ENCODE peak calls at places on chromosomes 2 and 18, in ten cellular contexts. F is T-helper 22 cell; B is activated T-cell treated with anti-CD3 and anti-CD28 coated beads for 1 hour; O is T-helper 2 cell; S is lower leg skin; Z is left lung; A is stimulated activated CD8-positive, alpha-beta memory T cell treated with anti-CD3 and anti-CD28 coated beads, Interleukin-15, amount 100 ng/mL, for 24 hours; Y is OCI-LY7; Q is germinal center; N is EL. W is an unnamed sample.
A peak's percentile ranks its signal among the peaks of the same experiment; 100 is the strongest.

GRCh38 chr2:26161926-26162325 is 11.0 kb upstream of the GAREM2 start:
- DNase-seq in F (no peak), B (no peak), O (no peak), S (peak; percentile 46), Z (no peak), A (no peak), Y (no peak), Q (no peak), N (no peak), W (no peak)

GRCh38 chr2:48269126-48269822 is 260.7 kb upstream of the STON1 start:
- DNase-seq in F (no peak), B (no peak), O (no peak), S (no peak), Z (no peak), A (no peak), Y (no peak), Q (no peak), N (no peak), W (no peak)

GRCh38 chr18:74116628-74117554 is 30.7 kb downstream of the FBXO15 start:
- DNase-seq in F (no peak), B (no peak), O (no peak), S (no peak), Z (no peak), A (no peak), Y (peak; percentile 41), Q (no peak), N (peak; percentile 31), W (no peak)

GRCh38 chr18:49678440-49678839 is 116.6 kb downstream of the LIPG start:
- DNase-seq in F (no peak), B (no peak), O (no peak), S (no peak), Z (no peak), A (no peak), Y (no peak), Q (no peak), N (no peak), W (no peak)

GRCh38 chr2:101745711-101746694 is 48.5 kb downstream of the MAP4K4 start:
- DNase-seq in F (no peak), B (no peak), O (no peak), S (no peak), Z (no peak), A (no peak), Y (no peak), Q (no peak), N (peak; percentile 72), W (no peak)

GRCh38 chr2:33477473-33478468 is 1.3 kb downstream of the RASGRP3 start:
- DNase-seq in F (no peak), B (no peak), O (no peak), S (no peak), Z (peak; percentile 62), A (no peak), Y (peak; percentile 42), Q (peak; percentile 76), N (no peak), W (peak; percentile 64)

GRCh38 chr2:56465491-56465890 is 281.7 kb downstream of the CCDC85A start:
- DNase-seq in F (no peak), B (no peak), O (no peak), S (no peak), Z (no peak), A (no peak), Y (no peak), Q (no peak), N (peak; percentile 44), W (no peak)

GRCh38 chr2:61416871-61417645 is 53.8 kb downstream of the USP34 start:
- DNase-seq in F (no peak), B (no peak), O (no peak), S (peak; percentile 66), Z (no peak), A (no peak), Y (no peak), Q (no peak), N (no peak), W (no peak)

GRCh38 chr2:105288133-105288532 is 41.4 kb downstream of the TGFBRAP1 start:
- DNase-seq in F (no peak), B (no peak), O (no peak), S (peak; percentile 39), Z (no peak), A (no peak), Y (no peak), Q (no peak), N (no peak), W (no peak)

GRCh38 chr18:57051586-57052044 is 95.3 kb upstream of the BOD1L2 start:
- DNase-seq in F (no peak), B (no peak), O (no peak), S (no peak), Z (no peak), A (no peak), Y (no peak), Q (no peak), N (no peak), W (peak; percentile 44)

GRCh38 chr18:60064271-60064670 is 164.5 kb downstream of the PMAIP1 start:
- DNase-seq in F (no peak), B (no peak), O (no peak), S (no peak), Z (no peak), A (no peak), Y (no peak), Q (no peak), N (peak; percentile 80), W (no peak)

GRCh38 chr2:85324639-85325465 is 2.9 kb downstream of the TGOLN2 start:
- DNase-seq in F (no peak), B (no peak), O (no peak), S (no peak), Z (no peak), A (no peak), Y (no peak), Q (no peak), N (peak; percentile 17), W (no peak)

GRCh38 chr2:105454801-105455485 is 56.1 kb upstream of the FHL2 start:
- DNase-seq in F (no peak), B (no peak), O (no peak), S (no peak), Z (no peak), A (no peak), Y (peak; percentile 31), Q (peak; percentile 25), N (peak; percentile 83), W (no peak)

GRCh38 chr2:120599064-120599463 is 136.6 kb upstream of the GLI2 start:
- DNase-seq in F (no peak), B (no peak), O (no peak), S (no peak), Z (no peak), A (no peak), Y (no peak), Q (no peak), N (no peak), W (no peak)

GRCh38 chr2:106944220-106944619 is 58.3 kb upstream of the ST6GAL2 start:
- DNase-seq in F (no peak), B (no peak), O (no peak), S (no peak), Z (no peak), A (no peak), Y (no peak), Q (no peak), N (peak; percentile 77), W (no peak)

GRCh38 chr2:201938816-201939180 is 94.9 kb upstream of the FZD7 start:
- DNase-seq in F (no peak), B (no peak), O (no peak), S (no peak), Z (no peak), A (no peak), Y (no peak), Q (no peak), N (no peak), W (no peak)

GRCh38 chr2:56444339-56444738 is 260.5 kb downstream of the CCDC85A start:
- DNase-seq in F (no peak), B (no peak), O (no peak), S (no peak), Z (peak; percentile 43), A (no peak), Y (no peak), Q (no peak), N (peak; percentile 19), W (no peak)

GRCh38 chr2:119541476-119541875 is 2.8 kb upstream of the CFAP221 start:
- DNase-seq in F (no peak), B (no peak), O (no peak), S (no peak), Z (no peak), A (no peak), Y (no peak), Q (no peak), N (no peak), W (no peak)

GRCh38 chr2:62340981-62341624 is 145.2 kb downstream of the B3GNT2 start:
- DNase-seq in F (no peak), B (no peak), O (no peak), S (no peak), Z (no peak), A (no peak), Y (no peak), Q (no peak), N (peak; percentile 25), W (no peak)

GRCh38 chr18:11953113-11953512 is 28.2 kb upstream of the IMPA2 start:
- DNase-seq in F (no peak), B (no peak), O (no peak), S (no peak), Z (no peak), A (no peak), Y (no peak), Q (no peak), N (no peak), W (no peak)

GRCh38 chr2:233803994-233804393 is 25.9 kb downstream of the MROH2A start:
- DNase-seq in F (no peak), B (no peak), O (no peak), S (peak; percentile 72), Z (no peak), A (no peak), Y (no peak), Q (no peak), N (no peak), W (no peak)

GRCh38 chr2:12717191-12717987 is 653 bp downstream of the TRIB2 start:
- DNase-seq in F (peak; percentile 59), B (peak; percentile 37), O (peak; percentile 33), S (no peak), Z (peak; percentile 67), A (peak; percentile 22), Y (peak; percentile 70), Q (peak; percentile 62), N (peak; percentile 57), W (peak; percentile 66)

GRCh38 chr2:134934641-134935040 is 16.0 kb downstream of the CCNT2 start:
- DNase-seq in F (no peak), B (no peak), O (no peak), S (no peak), Z (no peak), A (no peak), Y (no peak), Q (no peak), N (peak; percentile 39), W (no peak)

GRCh38 chr2:164766217-164766616 is 75.4 kb downstream of the COBLL1 start:
- DNase-seq in F (no peak), B (no peak), O (no peak), S (no peak), Z (no peak), A (no peak), Y (no peak), Q (no peak), N (no peak), W (no peak)

GRCh38 chr2:101983928-101984327 is 7.8 kb upstream of the IL1R2 start:
- DNase-seq in F (no peak), B (no peak), O (no peak), S (no peak), Z (no peak), A (no peak), Y (no peak), Q (no peak), N (no peak), W (no peak)

GRCh38 chr2:56337342-56337741 is 153.6 kb downstream of the CCDC85A start:
- DNase-seq in F (no peak), B (no peak), O (no peak), S (no peak), Z (no peak), A (no peak), Y (no peak), Q (no peak), N (no peak), W (no peak)

GRCh38 chr2:27663160-27663462 is 303 bp downstream of the SUPT7L start:
- DNase-seq in F (no peak), B (no peak), O (no peak), S (no peak), Z (peak; percentile 82), A (no peak), Y (no peak), Q (no peak), N (no peak), W (no peak)

GRCh38 chr2:30686000-30686399 is 121.2 kb downstream of the CAPN13 start:
- DNase-seq in F (no peak), B (no peak), O (no peak), S (no peak), Z (no peak), A (no peak), Y (peak; percentile 30), Q (no peak), N (no peak), W (no peak)

W was measured in GM20000.